ENCODE peak calls at places on chromosomes 2 and 18, in ten cellular contexts. One of them, this sample, is unnamed.
A peak's percentile ranks its signal among the peaks of the same experiment; 100 is the strongest.

GRCh38 chr2:161136696-161137324 is 23.4 kb upstream of the TANK start:
- DNase-seq in NCI-H1930: no peak
- DNase-seq in GM04504: no peak
- DNase-seq in NCI-H2107: no peak
- DNase-seq in NCI-H1092: no peak
- DNase-seq in M059J: peak; percentile 12
- DNase-seq in nucleus accumbens: no peak
- DNase-seq in fibroblast of pulmonary artery: peak; percentile 75
- DNase-seq in T-cell: no peak
- DNase-seq in fibroblast of gingiva: peak; percentile 6
- DNase-seq in this sample: no peak

GRCh38 chr2:43934567-43934966 is 61.2 kb downstream of the LRPPRC start:
- DNase-seq in T-cell: no peak
- DNase-seq in nucleus accumbens: no peak
- DNase-seq in M059J: peak; percentile 4
- DNase-seq in NCI-H1930: no peak
- DNase-seq in fibroblast of pulmonary artery: peak; percentile 16
- DNase-seq in GM04504: no peak
- DNase-seq in NCI-H1092: no peak
- DNase-seq in NCI-H2107: no peak
- DNase-seq in fibroblast of gingiva: no peak
- DNase-seq in this sample: no peak

GRCh38 chr2:165678882-165679281 is 115.2 kb downstream of the GALNT3 start:
- DNase-seq in M059J: no peak
- DNase-seq in fibroblast of gingiva: no peak
- DNase-seq in nucleus accumbens: peak; percentile 44
- DNase-seq in NCI-H1930: no peak
- DNase-seq in NCI-H2107: no peak
- DNase-seq in GM04504: no peak
- DNase-seq in T-cell: no peak
- DNase-seq in NCI-H1092: no peak
- DNase-seq in fibroblast of pulmonary artery: no peak
- DNase-seq in this sample: no peak

GRCh38 chr2:71785550-71785951 is 332.2 kb downstream of the DYSF start:
- DNase-seq in nucleus accumbens: no peak
- DNase-seq in NCI-H2107: no peak
- DNase-seq in M059J: no peak
- DNase-seq in NCI-H1930: no peak
- DNase-seq in GM04504: no peak
- DNase-seq in fibroblast of pulmonary artery: no peak
- DNase-seq in T-cell: no peak
- DNase-seq in NCI-H1092: no peak
- DNase-seq in fibroblast of gingiva: no peak
- DNase-seq in this sample: no peak

GRCh38 chr18:7102131-7102530 is 15.5 kb downstream of the LAMA1 start:
- DNase-seq in NCI-H1092: no peak
- DNase-seq in M059J: no peak
- DNase-seq in T-cell: no peak
- DNase-seq in NCI-H1930: no peak
- DNase-seq in nucleus accumbens: no peak
- DNase-seq in NCI-H2107: no peak
- DNase-seq in fibroblast of pulmonary artery: no peak
- DNase-seq in GM04504: no peak
- DNase-seq in fibroblast of gingiva: no peak
- DNase-seq in this sample: no peak

GRCh38 chr18:24538421-24539264 is 78.2 kb downstream of the HRH4 start:
- DNase-seq in NCI-H1092: no peak
- DNase-seq in M059J: peak; percentile 51
- DNase-seq in T-cell: no peak
- DNase-seq in NCI-H2107: no peak
- DNase-seq in GM04504: no peak
- DNase-seq in fibroblast of gingiva: no peak
- DNase-seq in fibroblast of pulmonary artery: no peak
- DNase-seq in nucleus accumbens: no peak
- DNase-seq in NCI-H1930: no peak
- DNase-seq in this sample: no peak

GRCh38 chr18:31302991-31303390 is 15.0 kb upstream of the DSG1 start:
- DNase-seq in NCI-H1092: no peak
- DNase-seq in M059J: no peak
- DNase-seq in fibroblast of gingiva: no peak
- DNase-seq in GM04504: no peak
- DNase-seq in fibroblast of pulmonary artery: peak; percentile 41
- DNase-seq in nucleus accumbens: no peak
- DNase-seq in NCI-H1930: no peak
- DNase-seq in NCI-H2107: no peak
- DNase-seq in T-cell: no peak
- DNase-seq in this sample: no peak

GRCh38 chr2:25302758-25303436 is 38.8 kb downstream of the DNMT3A start:
- DNase-seq in NCI-H1092: no peak
- DNase-seq in fibroblast of pulmonary artery: no peak
- DNase-seq in nucleus accumbens: no peak
- DNase-seq in NCI-H1930: no peak
- DNase-seq in GM04504: no peak
- DNase-seq in fibroblast of gingiva: no peak
- DNase-seq in T-cell: no peak
- DNase-seq in M059J: no peak
- DNase-seq in NCI-H2107: no peak
- DNase-seq in this sample: no peak

GRCh38 chr2:137123241-137123640 is 357.9 kb downstream of the THSD7B start:
- DNase-seq in NCI-H2107: no peak
- DNase-seq in NCI-H1930: no peak
- DNase-seq in T-cell: no peak
- DNase-seq in fibroblast of pulmonary artery: peak; percentile 3
- DNase-seq in GM04504: no peak
- DNase-seq in nucleus accumbens: no peak
- DNase-seq in fibroblast of gingiva: no peak
- DNase-seq in M059J: peak; percentile 4
- DNase-seq in NCI-H1092: no peak
- DNase-seq in this sample: no peak

GRCh38 chr2:26768759-26769500 is 4.8 kb downstream of the SLC35F6 start:
- DNase-seq in NCI-H1930: no peak
- DNase-seq in M059J: peak; percentile 5
- DNase-seq in T-cell: no peak
- DNase-seq in fibroblast of gingiva: peak; percentile 33
- DNase-seq in GM04504: no peak
- DNase-seq in NCI-H1092: no peak
- DNase-seq in fibroblast of pulmonary artery: peak; percentile 58
- DNase-seq in NCI-H2107: no peak
- DNase-seq in nucleus accumbens: peak; percentile 51
- DNase-seq in this sample: peak; percentile 95

GRCh38 chr18:63366270-63366990 is 576 bp downstream of the KDSR start:
- DNase-seq in GM04504: no peak
- DNase-seq in NCI-H2107: peak; percentile 40
- DNase-seq in fibroblast of pulmonary artery: peak; percentile 55
- DNase-seq in NCI-H1092: no peak
- DNase-seq in T-cell: peak; percentile 22
- DNase-seq in fibroblast of gingiva: peak; percentile 26
- DNase-seq in nucleus accumbens: peak; percentile 40
- DNase-seq in M059J: peak; percentile 87
- DNase-seq in NCI-H1930: no peak
- DNase-seq in this sample: peak; percentile 47

GRCh38 chr18:56267334-56267733 is 371.1 kb downstream of the TXNL1 start:
- DNase-seq in NCI-H1930: no peak
- DNase-seq in fibroblast of gingiva: no peak
- DNase-seq in nucleus accumbens: no peak
- DNase-seq in NCI-H2107: no peak
- DNase-seq in NCI-H1092: no peak
- DNase-seq in T-cell: no peak
- DNase-seq in M059J: no peak
- DNase-seq in fibroblast of pulmonary artery: no peak
- DNase-seq in GM04504: no peak
- DNase-seq in this sample: no peak

GRCh38 chr2:56239437-56239836 is 55.6 kb downstream of the CCDC85A start:
- DNase-seq in NCI-H2107: no peak
- DNase-seq in NCI-H1092: peak; percentile 1
- DNase-seq in M059J: peak; percentile 92
- DNase-seq in T-cell: no peak
- DNase-seq in nucleus accumbens: no peak
- DNase-seq in GM04504: peak; percentile 63
- DNase-seq in fibroblast of gingiva: no peak
- DNase-seq in NCI-H1930: no peak
- DNase-seq in fibroblast of pulmonary artery: peak; percentile 29
- DNase-seq in this sample: no peak

GRCh38 chr2:168182850-168183249 is 64.5 kb downstream of the STK39 start:
- DNase-seq in M059J: no peak
- DNase-seq in NCI-H2107: no peak
- DNase-seq in fibroblast of pulmonary artery: no peak
- DNase-seq in GM04504: no peak
- DNase-seq in NCI-H1092: no peak
- DNase-seq in T-cell: no peak
- DNase-seq in nucleus accumbens: no peak
- DNase-seq in fibroblast of gingiva: no peak
- DNase-seq in NCI-H1930: no peak
- DNase-seq in this sample: no peak

GRCh38 chr2:7281802-7282201 is 364.6 kb downstream of the RNF144A start:
- DNase-seq in fibroblast of pulmonary artery: no peak
- DNase-seq in NCI-H1092: no peak
- DNase-seq in fibroblast of gingiva: no peak
- DNase-seq in NCI-H1930: no peak
- DNase-seq in M059J: no peak
- DNase-seq in T-cell: no peak
- DNase-seq in NCI-H2107: no peak
- DNase-seq in GM04504: no peak
- DNase-seq in nucleus accumbens: no peak
- DNase-seq in this sample: no peak

GRCh38 chr2:186590538-186591441 is 934 bp downstream of the ITGAV start:
- DNase-seq in M059J: peak; percentile 70
- DNase-seq in NCI-H1930: no peak
- DNase-seq in T-cell: no peak
- DNase-seq in fibroblast of gingiva: peak; percentile 31
- DNase-seq in GM04504: no peak
- DNase-seq in NCI-H2107: no peak
- DNase-seq in fibroblast of pulmonary artery: peak; percentile 87
- DNase-seq in NCI-H1092: no peak
- DNase-seq in nucleus accumbens: peak; percentile 58
- DNase-seq in this sample: peak; percentile 73

GRCh38 chr2:163737169-163737439 is 1.3 kb upstream of the FIGN start:
- DNase-seq in fibroblast of gingiva: no peak
- DNase-seq in T-cell: no peak
- DNase-seq in NCI-H2107: no peak
- DNase-seq in M059J: no peak
- DNase-seq in nucleus accumbens: no peak
- DNase-seq in NCI-H1930: no peak
- DNase-seq in GM04504: no peak
- DNase-seq in NCI-H1092: no peak
- DNase-seq in fibroblast of pulmonary artery: no peak
- DNase-seq in this sample: no peak

This sample was measured in K562.